ENCODE peak calls at places on chromosomes 16 and 17, in four cellular contexts. H is A549, A is HepG2, J is upper lobe of left lung. S is an unnamed sample.

GRCh38 chr17:29682987-29683386 is 60.3 kb upstream of the CORO6 start:
- DNase-seq in H (no peak), A (no peak), J (no peak), S (no peak)

GRCh38 chr17:74901353-74902145 is 8.1 kb upstream of the FADS6 start:
- DNase-seq in H (no peak), A (no peak), J (no peak), S (no peak)

GRCh38 chr17:29615048-29615385 is 7.7 kb downstream of the CORO6 start:
- DNase-seq in H (no peak), A (no peak), J (no peak), S (no peak)

GRCh38 chr17:77420804-77421634 is 280.2 kb downstream of the SEC14L1 start:
- DNase-seq in H (peak), A (no peak), J (no peak), S (peak)

GRCh38 chr17:47843391-47843730 is 2.3 kb upstream of the SCRN2 start:
- DNase-seq in H (no peak), A (no peak), J (no peak), S (no peak)

GRCh38 chr17:81885869-81886548 is 5.4 kb downstream of the ALYREF start:
- DNase-seq in H (no peak), A (no peak), J (peak), S (no peak)

GRCh38 chr17:59972778-59973177 is 8.2 kb upstream of the RNFT1 start:
- DNase-seq in H (no peak), A (no peak), J (no peak), S (no peak)

GRCh38 chr17:73800893-73801292 is 156.6 kb upstream of the SDK2 start:
- DNase-seq in H (no peak), A (no peak), J (no peak), S (no peak)

GRCh38 chr16:76653390-76654026 is 376.3 kb downstream of the CNTNAP4 start:
- DNase-seq in H (peak), A (peak), J (no peak), S (no peak)

DNA sequence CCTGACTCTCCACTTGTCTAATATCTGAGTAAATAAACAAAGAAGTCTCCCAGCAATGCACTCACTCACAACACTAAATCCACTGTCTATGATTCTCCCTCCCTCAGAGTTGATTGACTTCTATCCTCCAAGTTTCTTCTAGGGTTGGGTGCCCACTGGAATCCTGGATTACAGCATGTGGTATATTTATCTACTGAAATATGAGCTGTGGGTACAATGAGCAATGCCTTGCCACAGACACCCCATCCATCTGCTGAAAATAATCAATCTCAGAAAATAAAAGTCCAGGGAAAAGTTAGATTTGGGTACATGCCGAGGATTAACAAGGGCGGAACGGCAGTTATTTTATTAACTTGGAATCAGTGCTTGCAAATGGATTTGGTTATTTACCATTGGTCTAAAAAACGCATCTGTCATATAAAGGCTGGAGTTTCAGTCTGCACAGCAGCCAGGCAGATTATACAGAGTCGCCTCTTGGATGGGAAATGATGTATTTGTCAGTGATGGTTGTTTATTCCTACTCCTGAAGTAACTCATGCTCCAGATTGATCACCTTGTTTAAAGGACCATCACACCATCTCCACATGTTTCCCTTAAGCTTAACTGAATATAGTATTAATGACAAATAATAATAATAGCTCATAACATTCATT is 193.9 kb upstream of the SOX9 start:
- DNase-seq in H (no peak), A (no peak), J (no peak), S (no peak)
- TF ChIP-seq EP300 in H (no peak), A (no peak), J (no peak), S (no peak)

GRCh38 chr17:28484296-28484695 is 10.9 kb downstream of the SLC13A2 start:
- DNase-seq in H (no peak), A (no peak), J (no peak), S (no peak)
- TF ChIP-seq EP300 in H (no peak), A (no peak), J (no peak), S (no peak)

DNA sequence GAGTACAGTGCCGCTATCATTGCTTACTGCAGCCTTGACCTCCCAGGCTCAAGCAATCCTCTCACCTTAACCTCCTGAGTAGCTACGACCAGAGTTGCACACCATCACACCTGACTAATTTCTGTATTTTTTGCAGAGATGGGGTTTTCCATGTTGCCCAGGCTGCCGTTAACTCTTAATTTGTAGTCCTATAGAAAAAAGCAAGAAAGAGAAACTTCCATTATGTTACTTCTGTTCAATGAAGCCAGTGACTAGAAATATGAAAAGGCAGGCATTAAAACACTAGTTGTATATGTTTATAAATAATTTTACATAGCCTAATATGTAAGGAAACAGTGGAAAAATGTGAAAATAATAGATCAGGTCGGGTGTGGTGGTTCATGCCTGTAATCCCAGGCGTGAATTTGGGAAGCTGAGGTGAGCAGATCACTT is 9.7 kb downstream of the RAD51C start:
- DNase-seq in H (no peak), A (no peak), J (no peak), S (no peak)
- TF ChIP-seq EP300 in H (no peak), A (no peak), J (no peak), S (no peak)

DNA sequence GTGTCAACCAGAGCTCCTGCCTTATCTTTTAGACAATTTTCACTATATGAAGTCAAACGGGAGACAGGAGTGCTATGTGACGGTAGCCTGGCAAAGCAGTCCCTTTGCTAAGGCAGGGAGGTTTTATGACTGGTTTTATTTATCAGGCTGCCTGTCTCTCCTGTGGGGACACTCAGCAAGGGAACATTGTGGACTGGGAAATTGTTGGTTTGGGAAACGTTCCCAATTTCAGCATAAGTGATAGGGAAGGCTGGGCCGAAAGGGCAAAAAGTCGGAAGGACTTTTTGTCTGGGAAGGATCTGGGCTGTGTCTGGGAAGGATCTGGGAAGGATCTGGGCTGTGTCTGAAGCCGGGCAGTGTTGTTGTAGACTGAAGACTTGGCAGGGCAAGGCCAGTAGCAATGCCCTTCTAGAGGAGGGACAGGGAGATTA is 211.2 kb downstream of the PARN start:
- DNase-seq in H (no peak), A (no peak), J (no peak), S (no peak)
- TF ChIP-seq EP300 in H (no peak), A (no peak), J (peak), S (no peak)

GRCh38 chr17:19464033-19465026 is 53.3 kb downstream of the RNF112 start:
- DNase-seq in H (no peak), A (no peak), J (no peak), S (no peak)
- TF ChIP-seq EP300 in H (no peak), A (no peak), J (no peak), S (no peak)

DNA sequence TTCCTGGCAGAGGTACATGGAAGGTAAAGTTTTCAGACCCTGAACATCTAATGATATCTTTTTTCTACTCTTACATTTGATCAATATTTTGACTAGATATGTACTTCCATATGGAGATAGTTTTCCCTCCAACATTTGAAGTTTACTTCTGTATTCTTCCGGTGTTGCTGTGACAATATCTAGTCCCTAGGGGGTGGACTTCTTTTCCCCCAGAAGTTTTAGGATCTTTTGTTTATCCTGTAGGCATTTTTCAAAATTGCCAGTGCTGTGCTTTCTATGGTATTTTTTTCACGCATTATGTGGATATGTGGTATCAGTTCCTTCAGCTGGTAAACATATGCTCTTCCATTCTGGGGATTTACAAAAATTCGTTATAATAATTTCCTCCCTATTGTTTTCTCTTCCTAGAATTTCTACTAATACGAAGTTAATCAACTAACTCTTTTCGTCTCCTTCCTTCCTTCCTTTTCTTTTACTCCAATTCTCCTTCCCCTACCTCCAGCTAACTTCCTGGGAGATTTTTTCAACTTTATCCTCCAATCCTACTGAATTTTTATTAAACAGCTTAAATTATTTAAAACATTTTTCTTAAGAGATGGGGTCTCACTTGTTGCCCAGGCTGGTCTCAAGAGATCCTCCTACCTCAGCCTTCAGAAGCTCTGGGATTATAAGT is 26.1 kb upstream of the ZNHIT3 start:
- DNase-seq in H (no peak), A (no peak), J (no peak), S (no peak)
- TF ChIP-seq EP300 in H (no peak), A (no peak), J (no peak), S (no peak)

GRCh38 chr16:3259097-3259496 is 2.7 kb upstream of the MEFV start:
- DNase-seq in H (no peak), A (peak), J (no peak), S (no peak)

GRCh38 chr16:3256876-3257465 is 538 bp upstream of the MEFV start:
- DNase-seq in H (no peak), A (no peak), J (no peak), S (no peak)

GRCh38 chr16:3256146-3256875 is at the start of gene MEFV:
- DNase-seq in H (no peak), A (no peak), J (peak), S (no peak)

GRCh38 chr16:3262517-3262916 is 6.1 kb upstream of the MEFV start:
- DNase-seq in H (no peak), A (no peak), J (no peak), S (no peak)

DNA sequence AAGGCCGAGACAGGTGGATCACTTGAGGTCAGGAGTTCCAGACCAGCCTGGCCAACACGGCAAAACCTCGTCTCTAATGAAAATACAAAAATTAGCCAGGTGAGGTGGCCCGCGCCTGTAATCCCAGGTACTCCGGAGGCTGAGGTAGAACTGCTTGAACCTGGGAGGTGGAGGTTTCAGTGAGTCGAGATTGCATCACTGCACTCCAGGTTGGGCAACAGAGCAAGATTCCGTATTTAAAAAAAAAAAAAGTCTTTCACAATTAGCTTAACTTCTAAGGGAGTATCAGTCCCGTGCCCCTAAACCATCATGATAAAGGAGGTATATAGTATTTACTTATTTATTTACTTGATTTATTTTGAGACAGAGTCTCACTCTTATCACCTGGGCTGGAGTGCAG is 3.4 kb upstream of the MEFV start:
- DNase-seq in H (no peak), A (no peak), J (no peak), S (no peak)
- TF ChIP-seq EP300 in H (no peak), A (no peak), J (no peak), S (no peak)